ENCODE peak calls at places on chromosome 21, in six cellular contexts. M is body of pancreas, O is NCI-H774, R is A549, T is GM20000, U is H54. L is an unnamed sample.

GRCh38 chr21:29419422-29419821 is 120.7 kb downstream of the BACH1 start:
- DNase-seq in M (no peak), O (no peak), R (no peak), T (no peak), U (no peak), L (no peak)

GRCh38 chr21:29196021-29196663 is 65.7 kb downstream of the MAP3K7CL start:
- DNase-seq in M (peak; percentile 21), O (no peak), R (peak; percentile 76), T (peak; percentile 79), U (peak; percentile 62), L (peak; percentile 89)

GRCh38 chr21:32131960-32132359 is 146.9 kb downstream of the MIS18A start:
- DNase-seq in M (no peak), O (peak; percentile 20), R (peak; percentile 2), T (no peak), U (peak; percentile 26), L (no peak)

GRCh38 chr21:30600787-30601186 is at the start of gene KRTAP22-1:
- DNase-seq in M (no peak), O (no peak), R (no peak), T (no peak), U (no peak), L (no peak)

GRCh38 chr21:34276711-34277425 is 86.9 kb upstream of the KCNE2 start:
- DNase-seq in M (no peak), O (no peak), R (no peak), T (peak; percentile 18), U (no peak), L (no peak)

GRCh38 chr21:39854572-39854971 is 12.7 kb upstream of the PCP4 start:
- DNase-seq in M (no peak), O (no peak), R (no peak), T (no peak), U (no peak), L (peak; percentile 6)

GRCh38 chr21:45436371-45437040 is 31.5 kb downstream of the COL18A1 start:
- DNase-seq in M (no peak), O (no peak), R (no peak), T (no peak), U (no peak), L (no peak)

GRCh38 chr21:26715878-26716506 is 129.2 kb downstream of the ADAMTS1 start:
- DNase-seq in M (peak; percentile 52), O (peak; percentile 21), R (peak; percentile 10), T (peak; percentile 27), U (peak; percentile 59), L (peak; percentile 55)

GRCh38 chr21:44450999-44451398 is 4.3 kb upstream of the LRRC3 start:
- DNase-seq in M (no peak), O (no peak), R (no peak), T (no peak), U (no peak), L (no peak)

L was measured in NAMALWA.